ENCODE peak calls at places on chromosomes 7 and 10, in six cellular contexts. I is substantia nigra, C is tibial nerve, D is iPS DF 19.7, N is astrocyte of the hippocampus, J is NCI-H1105 treated with DMSO at 0.1 percent for 48 hours. O is an unnamed sample.

GRCh38 chr10:53209941-53210611 is 437.5 kb upstream of the MBL2 start:
- DNase-seq in I (no peak), C (no peak), D (peak), N (peak), J (peak), O (no peak)

GRCh38 chr7:24668922-24669635 is 88.2 kb downstream of the GSDME start:
- DNase-seq in I (no peak), C (no peak), D (no peak), N (no peak), J (no peak), O (no peak)

GRCh38 chr7:98283127-98283886 is 1.8 kb downstream of the BRI3 start:
- DNase-seq in I (no peak), C (peak), D (no peak), N (peak), J (no peak), O (no peak)

GRCh38 chr7:90655566-90655965 is 59.4 kb downstream of the CDK14 start:
- DNase-seq in I (no peak), C (no peak), D (no peak), N (peak), J (no peak), O (no peak)

GRCh38 chr10:99731296-99732032 is 463 bp downstream of the COX15 start:
- DNase-seq in I (no peak), C (no peak), D (no peak), N (no peak), J (no peak), O (no peak)

GRCh38 chr10:78471326-78471722 is 437.7 kb downstream of the RPS24 start:
- DNase-seq in I (no peak), C (no peak), D (no peak), N (no peak), J (no peak), O (no peak)

GRCh38 chr7:129781128-129781855 is 169.8 kb downstream of the NRF1 start:
- DNase-seq in I (no peak), C (no peak), D (no peak), N (no peak), J (peak), O (no peak)

GRCh38 chr7:99083068-99083651 is 60.7 kb downstream of the SMURF1 start:
- DNase-seq in I (no peak), C (no peak), D (no peak), N (no peak), J (no peak), O (no peak)

GRCh38 chr10:35447693-35448407 is 111.5 kb downstream of the CCNY start:
- DNase-seq in I (no peak), C (no peak), D (no peak), N (peak), J (peak), O (peak)

GRCh38 chr7:128408709-128409434 is 910 bp downstream of the IMPDH1 start:
- DNase-seq in I (no peak), C (peak), D (no peak), N (peak), J (no peak), O (no peak)

GRCh38 chr10:28181478-28182096 is 121.3 kb downstream of the MPP7 start:
- DNase-seq in I (no peak), C (no peak), D (no peak), N (peak), J (no peak), O (no peak)

GRCh38 chr7:28586736-28587135 is 174.4 kb downstream of the CREB5 start:
- DNase-seq in I (no peak), C (no peak), D (no peak), N (peak), J (no peak), O (no peak)

GRCh38 chr10:124465003-124465776 is 3.6 kb downstream of the LHPP start:
- DNase-seq in I (no peak), C (no peak), D (no peak), N (no peak), J (no peak), O (no peak)

GRCh38 chr10:89207801-89208551 is 859 bp upstream of the CH25H start:
- DNase-seq in I (peak), C (peak), D (peak), N (peak), J (peak), O (no peak)

GRCh38 chr10:91163709-91164474 is 56.6 kb upstream of the PCGF5 start:
- DNase-seq in I (peak), C (peak), D (no peak), N (peak), J (peak), O (peak)

GRCh38 chr10:75050520-75050919 is 60.9 kb upstream of the SAMD8 start:
- DNase-seq in I (no peak), C (no peak), D (no peak), N (no peak), J (no peak), O (peak)

GRCh38 chr7:70313251-70313650 is 715.0 kb downstream of the AUTS2 start:
- DNase-seq in I (no peak), C (no peak), D (no peak), N (no peak), J (no peak), O (no peak)

GRCh38 chr7:130883928-130884327 is 149.9 kb upstream of the KLF14 start:
- DNase-seq in I (no peak), C (peak), D (no peak), N (no peak), J (no peak), O (no peak)

GRCh38 chr10:82206831-82207230 is 331.8 kb downstream of the NRG3 start:
- DNase-seq in I (no peak), C (no peak), D (no peak), N (peak), J (no peak), O (no peak)

GRCh38 chr10:42974693-42975002 is 102.2 kb upstream of the RET start:
- DNase-seq in I (no peak), C (no peak), D (no peak), N (no peak), J (no peak), O (no peak)

GRCh38 chr10:104589871-104590270 is 51.2 kb upstream of the SORCS3 start:
- DNase-seq in I (no peak), C (no peak), D (no peak), N (peak), J (no peak), O (no peak)

GRCh38 chr7:121397832-121398231 is 1.7 kb upstream of the FAM3C start:
- DNase-seq in I (no peak), C (no peak), D (no peak), N (no peak), J (no peak), O (no peak)

GRCh38 chr7:18128846-18129245 is 101.2 kb upstream of the PRPS1L1 start:
- DNase-seq in I (no peak), C (no peak), D (no peak), N (no peak), J (no peak), O (no peak)

GRCh38 chr10:130615463-130615862 is 479.3 kb downstream of the GLRX3 start:
- DNase-seq in I (no peak), C (no peak), D (no peak), N (no peak), J (no peak), O (no peak)

GRCh38 chr7:143331179-143331825 is 15.4 kb downstream of the CLCN1 start:
- DNase-seq in I (no peak), C (peak), D (no peak), N (peak), J (no peak), O (no peak)

GRCh38 chr7:73314271-73314670 is 5.6 kb upstream of the NSUN5 start:
- DNase-seq in I (no peak), C (no peak), D (no peak), N (no peak), J (no peak), O (no peak)

GRCh38 chr10:32939296-32940111 is 18.5 kb downstream of the ITGB1 start:
- DNase-seq in I (no peak), C (no peak), D (no peak), N (peak), J (no peak), O (no peak)

GRCh38 chr10:89553064-89553734 is 17.8 kb upstream of the SLC16A12 start:
- DNase-seq in I (no peak), C (no peak), D (no peak), N (peak), J (no peak), O (no peak)

GRCh38 chr10:86110156-86110786 is 256.3 kb downstream of the GRID1 start:
- DNase-seq in I (no peak), C (no peak), D (no peak), N (no peak), J (no peak), O (peak)

GRCh38 chr10:114874827-114875541 is 53.4 kb downstream of the FHIP2A start:
- DNase-seq in I (no peak), C (no peak), D (no peak), N (peak), J (no peak), O (peak)

GRCh38 chr10:86597306-86597705 is 57.0 kb upstream of the OPN4 start:
- DNase-seq in I (no peak), C (no peak), D (no peak), N (no peak), J (no peak), O (no peak)

GRCh38 chr10:101139421-101139911 is 8.4 kb downstream of the TLX1 start:
- DNase-seq in I (no peak), C (no peak), D (no peak), N (no peak), J (no peak), O (no peak)

GRCh38 chr10:47031953-47032465 is 120.8 kb downstream of the PTPN20 start:
- DNase-seq in I (no peak), C (peak), D (no peak), N (no peak), J (no peak), O (no peak)

GRCh38 chr7:45036317-45036716 is 36.3 kb downstream of the CCM2 start:
- DNase-seq in I (no peak), C (no peak), D (no peak), N (no peak), J (no peak), O (no peak)

GRCh38 chr10:62543981-62544380 is 169.8 kb downstream of the ZNF365 start:
- DNase-seq in I (no peak), C (no peak), D (no peak), N (no peak), J (no peak), O (no peak)

O was measured in K562.